ENCODE peak calls at places on chromosomes 16 and 17, in nine cellular contexts. One of them, this sample, is unnamed.

GRCh38 chr16:14501331-14502255 is 128.5 kb downstream of the PARN start:
- DNase-seq in fibroblast of lung: peak
- DNase-seq in breast epithelium: peak
- DNase-seq in HFF-Myc: peak
- DNase-seq in AG09309: peak
- DNase-seq in AG10803: peak
- DNase-seq in ovary: peak
- DNase-seq in heart left ventricle: peak
- DNase-seq in fibroblast of mammary gland: peak
- DNase-seq in this sample: peak

GRCh38 chr16:75244844-75245758 is 6.3 kb downstream of the BCAR1 start:
- DNase-seq in fibroblast of lung: peak
- DNase-seq in breast epithelium: peak
- DNase-seq in HFF-Myc: peak
- DNase-seq in AG09309: peak
- DNase-seq in AG10803: peak
- DNase-seq in ovary: peak
- DNase-seq in heart left ventricle: peak
- DNase-seq in fibroblast of mammary gland: peak
- DNase-seq in this sample: peak

GRCh38 chr16:67939507-67940435 is 3.1 kb upstream of the PSMB10 start:
- DNase-seq in fibroblast of lung: no peak
- DNase-seq in breast epithelium: no peak
- DNase-seq in HFF-Myc: no peak
- DNase-seq in AG09309: no peak
- DNase-seq in AG10803: no peak
- DNase-seq in ovary: peak
- DNase-seq in heart left ventricle: no peak
- DNase-seq in fibroblast of mammary gland: no peak
- DNase-seq in this sample: no peak

GRCh38 chr17:6061290-6061689 is 8.9 kb upstream of the WSCD1 start:
- DNase-seq in fibroblast of lung: peak
- DNase-seq in breast epithelium: no peak
- DNase-seq in HFF-Myc: peak
- DNase-seq in AG09309: no peak
- DNase-seq in AG10803: peak
- DNase-seq in ovary: no peak
- DNase-seq in heart left ventricle: no peak
- DNase-seq in fibroblast of mammary gland: peak
- DNase-seq in this sample: no peak

GRCh38 chr17:8481089-8481488 is 45.4 kb downstream of the NDEL1 start:
- DNase-seq in fibroblast of lung: no peak
- DNase-seq in breast epithelium: no peak
- DNase-seq in HFF-Myc: no peak
- DNase-seq in AG09309: no peak
- DNase-seq in AG10803: no peak
- DNase-seq in ovary: no peak
- DNase-seq in heart left ventricle: no peak
- DNase-seq in fibroblast of mammary gland: no peak
- DNase-seq in this sample: no peak

GRCh38 chr17:6427284-6427781 is 7.6 kb downstream of the AIPL1 start:
- DNase-seq in fibroblast of lung: peak
- DNase-seq in breast epithelium: no peak
- DNase-seq in HFF-Myc: no peak
- DNase-seq in AG09309: peak
- DNase-seq in AG10803: peak
- DNase-seq in ovary: no peak
- DNase-seq in heart left ventricle: no peak
- DNase-seq in fibroblast of mammary gland: peak
- DNase-seq in this sample: no peak

GRCh38 chr17:67542219-67543114 is 165.4 kb downstream of the PITPNC1 start:
- DNase-seq in fibroblast of lung: no peak
- DNase-seq in breast epithelium: no peak
- DNase-seq in HFF-Myc: no peak
- DNase-seq in AG09309: no peak
- DNase-seq in AG10803: no peak
- DNase-seq in ovary: no peak
- DNase-seq in heart left ventricle: no peak
- DNase-seq in fibroblast of mammary gland: no peak
- DNase-seq in this sample: no peak

GRCh38 chr16:26863971-26864370 is 202.8 kb upstream of the C16orf82 start:
- DNase-seq in fibroblast of lung: no peak
- DNase-seq in breast epithelium: no peak
- DNase-seq in HFF-Myc: no peak
- DNase-seq in AG09309: no peak
- DNase-seq in AG10803: no peak
- DNase-seq in ovary: no peak
- DNase-seq in heart left ventricle: no peak
- DNase-seq in fibroblast of mammary gland: peak
- DNase-seq in this sample: no peak

GRCh38 chr17:77320501-77321256 is 179.9 kb downstream of the SEC14L1 start:
- DNase-seq in fibroblast of lung: no peak
- DNase-seq in breast epithelium: peak
- DNase-seq in HFF-Myc: no peak
- DNase-seq in AG09309: no peak
- DNase-seq in AG10803: peak
- DNase-seq in ovary: peak
- DNase-seq in heart left ventricle: no peak
- DNase-seq in fibroblast of mammary gland: peak
- DNase-seq in this sample: no peak

GRCh38 chr16:68297908-68298307 is 12.8 kb downstream of the SLC7A6OS start:
- DNase-seq in fibroblast of lung: no peak
- DNase-seq in breast epithelium: no peak
- DNase-seq in HFF-Myc: no peak
- DNase-seq in AG09309: no peak
- DNase-seq in AG10803: no peak
- DNase-seq in ovary: no peak
- DNase-seq in heart left ventricle: no peak
- DNase-seq in fibroblast of mammary gland: peak
- DNase-seq in this sample: no peak

GRCh38 chr16:82924075-82924854 is 297.5 kb downstream of the CDH13 start:
- DNase-seq in fibroblast of lung: peak
- DNase-seq in breast epithelium: no peak
- DNase-seq in HFF-Myc: no peak
- DNase-seq in AG09309: no peak
- DNase-seq in AG10803: no peak
- DNase-seq in ovary: no peak
- DNase-seq in heart left ventricle: no peak
- DNase-seq in fibroblast of mammary gland: no peak
- DNase-seq in this sample: no peak

GRCh38 chr16:4511441-4512082 is 27.0 kb downstream of the CDIP1 start:
- DNase-seq in fibroblast of lung: peak
- DNase-seq in breast epithelium: no peak
- DNase-seq in HFF-Myc: no peak
- DNase-seq in AG09309: no peak
- DNase-seq in AG10803: peak
- DNase-seq in ovary: no peak
- DNase-seq in heart left ventricle: peak
- DNase-seq in fibroblast of mammary gland: peak
- DNase-seq in this sample: no peak

GRCh38 chr17:488993-489757 is 136.6 kb upstream of the RPH3AL start:
- DNase-seq in fibroblast of lung: peak
- DNase-seq in breast epithelium: no peak
- DNase-seq in HFF-Myc: no peak
- DNase-seq in AG09309: no peak
- DNase-seq in AG10803: no peak
- DNase-seq in ovary: peak
- DNase-seq in heart left ventricle: peak
- DNase-seq in fibroblast of mammary gland: no peak
- DNase-seq in this sample: no peak

GRCh38 chr17:12007466-12007865 is 10.2 kb upstream of the ZNF18 start:
- DNase-seq in fibroblast of lung: no peak
- DNase-seq in breast epithelium: no peak
- DNase-seq in HFF-Myc: no peak
- DNase-seq in AG09309: no peak
- DNase-seq in AG10803: no peak
- DNase-seq in ovary: no peak
- DNase-seq in heart left ventricle: no peak
- DNase-seq in fibroblast of mammary gland: no peak
- DNase-seq in this sample: no peak

GRCh38 chr17:63699638-63700527 is at the start of gene LIMD2:
- DNase-seq in fibroblast of lung: peak
- DNase-seq in breast epithelium: no peak
- DNase-seq in HFF-Myc: no peak
- DNase-seq in AG09309: no peak
- DNase-seq in AG10803: peak
- DNase-seq in ovary: peak
- DNase-seq in heart left ventricle: peak
- DNase-seq in fibroblast of mammary gland: no peak
- DNase-seq in this sample: no peak

GRCh38 chr17:2710804-2711607 is 558 bp downstream of the CLUH start:
- DNase-seq in fibroblast of lung: no peak
- DNase-seq in breast epithelium: no peak
- DNase-seq in HFF-Myc: no peak
- DNase-seq in AG09309: no peak
- DNase-seq in AG10803: no peak
- DNase-seq in ovary: peak
- DNase-seq in heart left ventricle: no peak
- DNase-seq in fibroblast of mammary gland: no peak
- DNase-seq in this sample: no peak

GRCh38 chr16:86040496-86040895 is 141.5 kb downstream of the IRF8 start:
- DNase-seq in fibroblast of lung: no peak
- DNase-seq in breast epithelium: no peak
- DNase-seq in HFF-Myc: no peak
- DNase-seq in AG09309: no peak
- DNase-seq in AG10803: no peak
- DNase-seq in ovary: no peak
- DNase-seq in heart left ventricle: no peak
- DNase-seq in fibroblast of mammary gland: no peak
- DNase-seq in this sample: no peak

DNA sequence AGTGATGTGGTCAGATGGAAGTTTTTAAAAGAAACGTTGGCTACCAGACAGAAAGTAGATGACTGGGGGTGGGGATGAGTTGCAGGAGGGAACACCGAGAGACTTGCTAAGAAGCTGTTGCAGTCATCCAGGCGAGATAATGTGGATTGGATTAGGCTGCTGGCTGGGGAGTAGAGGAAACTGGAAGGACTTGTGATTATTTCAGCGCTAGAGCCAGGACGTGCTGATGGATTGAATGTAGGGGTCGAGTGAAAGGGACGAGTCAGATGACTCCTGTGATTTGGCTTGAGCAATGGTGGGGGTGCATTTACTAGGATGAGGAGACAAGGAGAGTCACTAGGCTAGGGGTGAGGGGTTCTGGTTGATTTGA is 88.5 kb downstream of the CLEC16A start:
- DNase-seq in fibroblast of lung: peak
- DNase-seq in breast epithelium: no peak
- DNase-seq in HFF-Myc: peak
- DNase-seq in AG09309: peak
- DNase-seq in AG10803: peak
- DNase-seq in ovary: peak
- DNase-seq in heart left ventricle: peak
- DNase-seq in fibroblast of mammary gland: peak
- DNase-seq in this sample: no peak
- H3K4me3 ChIP-seq in fibroblast of lung: no peak
- H3K4me3 ChIP-seq in breast epithelium: no peak
- H3K4me3 ChIP-seq in HFF-Myc: no peak
- H3K4me3 ChIP-seq in AG09309: no peak
- H3K4me3 ChIP-seq in AG10803: no peak
- H3K4me3 ChIP-seq in ovary: no peak
- H3K4me3 ChIP-seq in heart left ventricle: no peak
- H3K4me3 ChIP-seq in fibroblast of mammary gland: no peak
- H3K4me3 ChIP-seq in this sample: no peak

DNA sequence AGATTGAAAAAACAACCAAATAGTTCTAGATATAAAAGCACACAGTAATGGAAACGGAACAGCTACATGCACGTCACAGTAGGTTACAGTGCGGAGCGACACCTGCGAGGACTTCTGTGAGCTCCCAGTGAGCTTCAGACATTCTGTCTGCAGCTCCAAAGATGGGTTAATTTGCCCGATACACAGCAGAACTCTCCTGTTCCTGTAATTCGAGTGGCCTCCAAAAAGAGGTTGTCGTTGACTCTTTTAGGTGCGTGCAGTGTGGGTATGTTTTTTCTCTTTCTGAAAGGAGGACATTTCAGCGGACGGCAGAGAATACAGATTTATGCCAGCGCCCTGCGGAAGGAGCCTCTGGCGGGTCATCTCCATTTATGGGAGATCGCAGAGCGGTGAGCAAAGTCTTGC is 2.9 kb downstream of the OR1F1 start:
- DNase-seq in fibroblast of lung: no peak
- DNase-seq in breast epithelium: no peak
- DNase-seq in HFF-Myc: no peak
- DNase-seq in AG09309: no peak
- DNase-seq in AG10803: no peak
- DNase-seq in ovary: no peak
- DNase-seq in heart left ventricle: no peak
- DNase-seq in fibroblast of mammary gland: no peak
- DNase-seq in this sample: no peak
- TF ChIP-seq CTCF in fibroblast of lung: no peak
- TF ChIP-seq CTCF in breast epithelium: no peak
- TF ChIP-seq CTCF in HFF-Myc: no peak
- TF ChIP-seq CTCF in AG09309: no peak
- TF ChIP-seq CTCF in AG10803: no peak
- TF ChIP-seq CTCF in ovary: no peak
- TF ChIP-seq CTCF in heart left ventricle: no peak
- TF ChIP-seq CTCF in fibroblast of mammary gland: no peak
- TF ChIP-seq CTCF in this sample: no peak

GRCh38 chr17:45311406-45311761 is 5.4 kb downstream of the MAP3K14 start:
- DNase-seq in fibroblast of lung: no peak
- DNase-seq in breast epithelium: no peak
- DNase-seq in HFF-Myc: no peak
- DNase-seq in AG09309: no peak
- DNase-seq in AG10803: no peak
- DNase-seq in ovary: no peak
- DNase-seq in heart left ventricle: no peak
- DNase-seq in fibroblast of mammary gland: no peak
- DNase-seq in this sample: no peak
- H3K4me3 ChIP-seq in fibroblast of lung: no peak
- H3K4me3 ChIP-seq in breast epithelium: no peak
- H3K4me3 ChIP-seq in HFF-Myc: no peak
- H3K4me3 ChIP-seq in AG09309: no peak
- H3K4me3 ChIP-seq in AG10803: no peak
- H3K4me3 ChIP-seq in ovary: no peak
- H3K4me3 ChIP-seq in heart left ventricle: no peak
- H3K4me3 ChIP-seq in fibroblast of mammary gland: no peak
- H3K4me3 ChIP-seq in this sample: peak

DNA sequence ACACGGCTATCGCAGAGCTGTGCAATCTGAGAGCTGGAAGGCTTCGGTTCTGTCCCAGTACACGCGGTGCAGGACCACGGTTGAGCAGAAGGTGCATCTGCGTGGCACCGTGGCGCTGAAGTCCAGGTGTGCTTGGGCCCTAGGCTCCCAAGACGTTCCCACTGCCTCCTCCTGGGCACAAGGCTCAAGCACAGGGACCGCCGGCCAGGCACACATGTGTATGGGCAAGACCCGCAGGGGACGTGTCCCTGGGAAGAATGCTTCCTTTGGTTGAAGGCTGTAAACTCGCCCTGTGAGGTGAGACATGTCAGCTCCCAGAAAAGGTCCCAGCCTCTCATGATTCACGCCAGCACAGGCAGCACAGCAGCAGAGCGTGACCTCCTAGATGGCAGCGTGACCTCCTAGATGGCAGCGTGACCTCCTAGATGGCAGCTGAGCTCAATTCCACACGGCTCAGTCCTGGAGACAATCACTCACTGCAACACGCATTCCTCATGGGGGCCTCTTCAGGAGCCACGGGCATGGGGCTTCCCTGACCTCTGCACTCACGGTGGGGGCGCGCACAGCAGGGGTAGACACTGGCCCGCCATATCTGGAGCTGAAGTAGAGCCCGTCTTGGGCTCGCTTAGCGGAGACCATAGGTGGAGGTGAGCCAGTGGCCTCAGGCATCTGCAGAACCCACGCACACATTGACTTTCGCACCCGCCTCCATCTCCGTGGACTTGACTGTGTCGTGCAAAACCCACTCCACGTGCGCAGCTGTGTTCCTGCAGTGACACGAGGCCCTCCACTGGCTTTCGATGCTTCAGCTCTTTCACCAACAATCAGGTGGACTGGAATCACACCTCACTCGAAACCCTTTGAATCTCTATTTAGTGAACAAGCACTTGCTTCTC is 85.0 kb upstream of the CHMP6 start:
- DNase-seq in fibroblast of lung: no peak
- DNase-seq in breast epithelium: no peak
- DNase-seq in HFF-Myc: no peak
- DNase-seq in AG09309: no peak
- DNase-seq in AG10803: no peak
- DNase-seq in ovary: no peak
- DNase-seq in heart left ventricle: no peak
- DNase-seq in fibroblast of mammary gland: no peak
- DNase-seq in this sample: no peak
- TF ChIP-seq CTCF in fibroblast of lung: no peak
- TF ChIP-seq CTCF in breast epithelium: no peak
- TF ChIP-seq CTCF in HFF-Myc: no peak
- TF ChIP-seq CTCF in AG09309: no peak
- TF ChIP-seq CTCF in AG10803: no peak
- TF ChIP-seq CTCF in ovary: no peak
- TF ChIP-seq CTCF in heart left ventricle: no peak
- TF ChIP-seq CTCF in fibroblast of mammary gland: no peak
- TF ChIP-seq CTCF in this sample: no peak